ENCODE peak calls at places on chromosomes 1 and 21, in seven cellular contexts. J, F, D, P, B, H and Q are unnamed samples. For H3K4me1, the result is how much of the 10 kb centered on the place peaks cover.

GRCh38 chr1:3186526-3186921 is 117.5 kb downstream of the PRDM16 start:
- DNase-seq in J (peak), F (peak), D (peak), P (no peak), B (no peak), H (peak), Q (no peak)

GRCh38 chr1:26889580-26890466 is at the start of gene GPN2:
- DNase-seq in J (peak), F (peak), D (peak), P (peak), B (peak), H (peak), Q (peak)

GRCh38 chr1:20485527-20486456 is at the start of gene CAMK2N1:
- DNase-seq in J (peak), F (peak), D (peak), P (peak), B (peak), H (peak), Q (peak)

GRCh38 chr1:150065184-150065871 is 2.2 kb upstream of the VPS45 start:
- DNase-seq in J (peak), F (no peak), D (peak), P (no peak), B (no peak), H (peak), Q (no peak)

GRCh38 chr1:14282583-14283186 is 315.8 kb upstream of the KAZN start:
- DNase-seq in J (no peak), F (peak), D (no peak), P (peak), B (no peak), H (peak), Q (no peak)

GRCh38 chr1:186231861-186232436 is 143.1 kb downstream of the TPR start:
- DNase-seq in J (no peak), F (no peak), D (no peak), P (no peak), B (no peak), H (peak), Q (no peak)

GRCh38 chr1:109763646-109764415 is at the start of gene EPS8L3:
- DNase-seq in J (no peak), F (no peak), D (no peak), P (no peak), B (peak), H (no peak), Q (no peak)

GRCh38 chr1:89890085-89890754 is 69.4 kb downstream of the LRRC8D start:
- DNase-seq in J (no peak), F (no peak), D (peak), P (no peak), B (no peak), H (peak), Q (peak)

GRCh38 chr1:44021156-44021555 is 10.1 kb downstream of the SLC6A9 start:
- DNase-seq in J (no peak), F (no peak), D (no peak), P (no peak), B (no peak), H (no peak), Q (no peak)

GRCh38 chr1:210321131-210321530 is 7.6 kb upstream of the HHAT start:
- DNase-seq in J (no peak), F (no peak), D (no peak), P (no peak), B (no peak), H (no peak), Q (no peak)

GRCh38 chr1:182611787-182612186 is 7.6 kb upstream of the RGS16 start:
- DNase-seq in J (no peak), F (peak), D (no peak), P (no peak), B (no peak), H (no peak), Q (no peak)

GRCh38 chr1:198032668-198033067 is 115.5 kb downstream of the LHX9 start:
- DNase-seq in J (no peak), F (no peak), D (no peak), P (no peak), B (no peak), H (no peak), Q (no peak)

GRCh38 chr21:31173881-31174555 is 135.7 kb upstream of the KRTAP19-8 start:
- DNase-seq in J (no peak), F (no peak), D (peak), P (no peak), B (no peak), H (no peak), Q (peak)

GRCh38 chr1:29786791-29787732 is 550.7 kb downstream of the PTPRU start:
- DNase-seq in J (no peak), F (no peak), D (no peak), P (no peak), B (no peak), H (no peak), Q (no peak)

GRCh38 chr1:166174108-166174507 is 7.3 kb upstream of the FAM78B start:
- DNase-seq in J (no peak), F (no peak), D (no peak), P (no peak), B (no peak), H (peak), Q (no peak)

GRCh38 chr1:75133754-75134655 is at the start of gene LHX8:
- DNase-seq in J (no peak), F (peak), D (peak), P (peak), B (no peak), H (no peak), Q (peak)

GRCh38 chr1:75134656-75134938 is 409 bp downstream of the LHX8 start:
- DNase-seq in J (no peak), F (no peak), D (no peak), P (no peak), B (no peak), H (no peak), Q (peak)

GRCh38 chr1:75136158-75136815 is 2.1 kb downstream of the LHX8 start:
- DNase-seq in J (no peak), F (peak), D (no peak), P (peak), B (no peak), H (no peak), Q (no peak)

GRCh38 chr1:75135829-75136142 is 1.6 kb downstream of the LHX8 start:
- DNase-seq in J (no peak), F (no peak), D (peak), P (no peak), B (no peak), H (no peak), Q (no peak)

DNA sequence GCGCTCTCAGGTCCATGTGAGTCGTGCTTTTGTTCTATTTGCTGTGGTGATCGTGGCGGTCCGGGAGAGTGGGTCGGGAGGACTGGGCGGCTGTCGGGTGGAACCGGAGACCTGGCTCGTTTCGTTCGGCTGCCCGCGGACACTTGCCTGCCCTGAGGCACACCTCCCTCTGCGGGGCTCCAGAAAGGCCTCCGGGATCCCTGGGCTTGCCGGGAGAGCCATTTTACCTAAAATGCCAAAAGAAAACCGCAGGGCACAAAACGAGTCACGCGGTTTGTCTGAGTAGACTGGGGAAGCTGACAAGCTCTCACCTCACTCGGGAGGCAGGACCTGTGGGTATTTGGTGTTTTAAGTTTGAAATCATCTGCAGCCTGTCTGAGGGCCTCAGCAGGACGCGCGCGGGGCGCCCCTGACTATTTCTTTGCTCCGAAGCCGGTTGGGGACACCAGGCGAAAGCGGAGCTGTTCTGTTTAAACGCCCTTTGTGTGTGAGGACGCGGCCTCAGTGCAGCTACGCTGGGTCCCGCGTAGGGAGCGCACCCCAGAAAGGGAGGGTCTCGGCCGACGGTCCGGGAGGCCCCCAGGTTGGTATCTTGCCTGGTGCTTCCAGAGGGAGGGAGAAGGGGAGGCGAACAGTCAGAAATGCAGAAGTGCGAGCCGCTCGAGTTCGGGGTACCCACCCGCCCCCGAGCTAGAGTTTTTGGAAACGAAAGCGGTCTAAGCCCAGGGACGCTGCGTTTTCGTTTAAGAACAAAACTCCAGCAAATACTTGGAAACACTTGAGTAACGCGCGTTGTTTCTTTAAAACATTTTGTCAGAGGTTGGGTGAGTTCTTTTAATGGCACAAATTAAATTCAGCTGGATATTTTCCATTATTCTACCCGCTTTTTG is 996 bp downstream of the LHX8 start:
- DNase-seq in J (peak), F (peak), D (peak), P (peak), B (no peak), H (no peak), Q (peak)
- H3K4me2 ChIP-seq in J (peak), F (peak), D (peak), P (peak), B (peak), H (no peak), Q (no peak)

DNA sequence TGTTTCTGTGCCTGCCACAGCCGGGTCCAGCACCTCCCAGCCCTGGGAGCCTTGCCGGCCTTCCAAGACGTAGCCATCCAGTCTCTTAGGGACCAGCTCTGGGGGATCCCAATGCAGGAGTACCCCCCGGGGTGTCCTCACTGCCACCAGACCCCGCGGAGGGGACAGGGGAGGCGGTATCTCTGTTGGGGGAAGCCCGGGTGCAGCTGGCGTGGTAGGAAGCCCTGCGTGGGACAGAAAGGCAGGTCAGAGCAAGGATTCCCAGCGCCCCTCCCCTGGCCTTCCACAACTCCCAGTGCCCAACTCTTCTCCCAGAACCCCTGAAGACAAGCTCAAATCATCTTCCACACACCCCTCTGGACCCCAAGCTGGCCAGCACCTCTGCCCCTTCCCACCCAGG is 4.9 kb upstream of the TAGLN2 start:
- DNase-seq in J (no peak), F (no peak), D (no peak), P (no peak), B (no peak), H (no peak), Q (no peak)
- H2AFZ ChIP-seq in J (no peak), F (no peak), D (no peak), P (no peak), B (no peak), H (no peak), Q (no peak)

DNA sequence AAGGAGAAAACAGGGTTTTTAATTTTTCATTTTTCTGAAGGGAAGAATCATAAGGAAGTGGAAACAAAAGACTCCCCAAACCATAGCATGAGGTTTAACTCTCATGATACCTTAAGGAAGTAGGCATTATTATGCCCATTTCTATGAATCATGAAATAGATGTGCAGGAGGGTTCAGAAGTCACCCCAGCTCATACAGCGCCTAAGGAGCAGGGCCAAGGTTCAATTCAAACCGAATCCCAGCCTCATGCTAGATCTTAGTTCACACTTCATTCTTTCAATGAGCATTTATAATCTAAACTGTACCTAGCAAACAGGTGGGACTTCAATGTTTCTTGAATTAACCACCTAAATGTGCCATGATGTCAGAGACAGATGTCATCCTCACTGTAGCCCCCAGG is 111.9 kb upstream of the SLC25A33 start:
- DNase-seq in J (no peak), F (no peak), D (no peak), P (no peak), B (no peak), H (no peak), Q (no peak)
- H3K4me1 ChIP-seq in J (under half), F (under half), D (under half), P (under half), B (half or more), H (under half), Q (under half)

GRCh38 chr1:219177363-219177762 is 3.7 kb downstream of the LYPLAL1 start:
- DNase-seq in J (no peak), F (no peak), D (no peak), P (no peak), B (no peak), H (peak), Q (peak)
- H3K4me2 ChIP-seq in J (no peak), F (no peak), D (no peak), P (no peak), B (no peak), H (peak), Q (no peak)

GRCh38 chr1:11058026-11058425 is 1.8 kb downstream of the SRM start:
- DNase-seq in J (no peak), F (no peak), D (no peak), P (no peak), B (no peak), H (no peak), Q (no peak)

GRCh38 chr1:11059990-11060948 is at the start of gene SRM:
- DNase-seq in J (peak), F (peak), D (peak), P (peak), B (peak), H (peak), Q (peak)

GRCh38 chr1:11057477-11057876 is 2.3 kb downstream of the SRM start:
- DNase-seq in J (no peak), F (no peak), D (no peak), P (no peak), B (no peak), H (no peak), Q (no peak)

GRCh38 chr1:11059166-11059989 is 440 bp downstream of the SRM start:
- DNase-seq in J (no peak), F (no peak), D (no peak), P (peak), B (no peak), H (no peak), Q (peak)

DNA sequence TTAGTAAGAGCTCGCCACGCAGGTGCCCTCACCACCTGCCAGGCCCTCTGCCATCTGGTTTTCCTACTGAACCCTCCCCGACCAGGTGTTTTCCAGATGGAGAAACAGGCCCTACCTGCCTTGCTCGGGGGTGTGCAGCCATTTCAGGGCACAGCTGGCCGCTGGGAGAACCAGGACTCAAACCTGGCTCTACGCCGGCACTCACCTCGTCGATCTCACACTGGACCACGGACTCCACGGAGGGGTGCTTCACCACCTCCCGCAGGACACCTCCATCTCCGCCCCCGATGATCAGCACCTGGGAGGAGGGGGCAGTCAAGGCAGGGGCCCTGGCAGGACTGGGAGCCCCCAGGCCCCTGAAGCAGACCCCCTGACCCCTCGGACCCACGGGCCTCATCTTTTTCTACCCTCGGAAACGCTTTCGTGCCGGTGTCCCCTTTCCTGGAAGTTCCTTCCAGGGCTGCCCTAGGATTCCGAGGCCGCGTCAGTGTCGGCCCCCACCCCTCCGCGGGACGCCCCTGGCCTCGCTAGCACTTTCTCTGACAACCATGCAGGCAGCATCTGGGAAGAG is 1.1 kb downstream of the SRM start:
- DNase-seq in J (no peak), F (no peak), D (no peak), P (no peak), B (no peak), H (no peak), Q (no peak)
- H2AFZ ChIP-seq in J (peak), F (no peak), D (no peak), P (no peak), B (no peak), H (peak), Q (peak)